ENCODE peak calls at places on chromosome 15, in ten cellular contexts. W, A, S, B, G, F, D, K, P and R are unnamed samples.
A peak's percentile ranks its signal among the peaks of the same experiment; 100 is the strongest.

GRCh38 chr15:62118446-62118964 is 46.6 kb downstream of the C2CD4B start:
- DNase-seq in W (no peak), A (no peak), S (no peak), B (peak; percentile 14), G (peak; percentile 22), F (no peak), D (no peak), K (no peak), P (no peak), R (no peak)

GRCh38 chr15:57503051-57503702 is 88.5 kb upstream of the MYZAP start:
- DNase-seq in W (peak; percentile 60), A (no peak), S (no peak), B (no peak), G (no peak), F (peak; percentile 52), D (no peak), K (no peak), P (no peak), R (no peak)

GRCh38 chr15:70768247-70768883 is 5.0 kb upstream of the UACA start:
- DNase-seq in W (no peak), A (no peak), S (no peak), B (no peak), G (no peak), F (no peak), D (no peak), K (peak; percentile 30), P (no peak), R (no peak)

GRCh38 chr15:101451192-101451799 is 38.2 kb downstream of the PCSK6 start:
- DNase-seq in W (no peak), A (no peak), S (no peak), B (no peak), G (no peak), F (peak; percentile 54), D (peak; percentile 41), K (no peak), P (peak; percentile 76), R (no peak)

GRCh38 chr15:99433757-99434211 is 132.0 kb upstream of the MEF2A start:
- DNase-seq in W (no peak), A (no peak), S (no peak), B (no peak), G (no peak), F (no peak), D (no peak), K (no peak), P (no peak), R (no peak)

GRCh38 chr15:49094923-49095322 is 48.7 kb upstream of the SECISBP2L start:
- DNase-seq in W (no peak), A (no peak), S (no peak), B (no peak), G (no peak), F (no peak), D (no peak), K (no peak), P (no peak), R (no peak)

GRCh38 chr15:72358121-72358520 is 17.7 kb downstream of the HEXA start:
- DNase-seq in W (no peak), A (no peak), S (no peak), B (no peak), G (no peak), F (no peak), D (no peak), K (no peak), P (no peak), R (no peak)

GRCh38 chr15:89486726-89487050 is 9.7 kb downstream of the RHCG start:
- DNase-seq in W (peak; percentile 80), A (no peak), S (no peak), B (no peak), G (no peak), F (no peak), D (no peak), K (peak; percentile 51), P (no peak), R (no peak)

GRCh38 chr15:52483712-52484111 is 45.0 kb downstream of the MYO5A start:
- DNase-seq in W (no peak), A (no peak), S (no peak), B (peak; percentile 52), G (peak; percentile 77), F (no peak), D (no peak), K (no peak), P (no peak), R (no peak)

GRCh38 chr15:92158426-92158825 is 235.3 kb upstream of the ST8SIA2 start:
- DNase-seq in W (peak; percentile 26), A (peak; percentile 5), S (no peak), B (peak; percentile 90), G (peak; percentile 54), F (peak; percentile 83), D (no peak), K (no peak), P (no peak), R (no peak)